ENCODE peak calls at places on chromosomes 12 and 14, in seven cellular contexts. F is iPS DF 6.9, B is esophagus squamous epithelium, X is A549, Q is psoas muscle, A is adrenal gland, S is heart right ventricle. W is an unnamed sample. For H3K4me1, the result is how much of the 10 kb centered on the place peaks cover.

GRCh38 chr12:32754101-32754500 is 1.6 kb downstream of the YARS2 start:
- DNase-seq in B (no peak), Q (no peak), S (no peak), F (no peak), A (no peak), X (no peak), W (no peak)

GRCh38 chr12:32501835-32502333 is 102.5 kb downstream of the FGD4 start:
- DNase-seq in X (no peak), Q (peak), A (peak), B (no peak), F (peak), S (no peak), W (peak)

GRCh38 chr14:103882503-103883262 is 35.3 kb upstream of the PPP1R13B start:
- DNase-seq in S (no peak), A (no peak), X (no peak), F (no peak), B (no peak), Q (no peak), W (no peak)

GRCh38 chr14:61213930-61214329 is 67.2 kb downstream of the TMEM30B start:
- DNase-seq in B (no peak), Q (no peak), A (no peak), F (no peak), S (no peak), X (no peak), W (no peak)

GRCh38 chr12:18284461-18284860 is 23.1 kb downstream of the PIK3C2G start:
- DNase-seq in Q (no peak), X (no peak), F (no peak), S (no peak), B (no peak), A (no peak), W (no peak)

GRCh38 chr12:132329739-132330548 is 555 bp upstream of the GALNT9 start:
- DNase-seq in A (no peak), X (no peak), F (no peak), Q (no peak), B (no peak), S (no peak), W (no peak)

GRCh38 chr12:117485984-117486839 is 124.8 kb upstream of the NOS1 start:
- DNase-seq in X (peak), F (no peak), B (no peak), Q (no peak), A (no peak), S (no peak), W (no peak)

GRCh38 chr14:104744484-104744883 is 8.5 kb upstream of the SIVA1 start:
- DNase-seq in F (no peak), Q (no peak), A (no peak), X (no peak), S (no peak), B (no peak), W (no peak)

GRCh38 chr12:1488908-1489381 is 105.4 kb downstream of the FBXL14 start:
- DNase-seq in X (no peak), A (no peak), Q (no peak), S (no peak), B (no peak), F (no peak), W (no peak)

GRCh38 chr12:71455028-71455737 is 15.6 kb downstream of the LGR5 start:
- DNase-seq in F (no peak), B (no peak), S (no peak), Q (no peak), A (no peak), X (no peak), W (no peak)

GRCh38 chr12:45217846-45218245 is 2.0 kb downstream of the ANO6 start:
- DNase-seq in X (no peak), A (no peak), S (no peak), F (no peak), B (no peak), Q (no peak), W (no peak)

GRCh38 chr14:60311417-60311816 is 62.4 kb downstream of the PPM1A start:
- DNase-seq in X (no peak), B (no peak), Q (no peak), A (peak), S (no peak), F (no peak), W (no peak)

GRCh38 chr14:52069617-52070431 is 965 bp upstream of the NID2 start:
- DNase-seq in F (no peak), B (no peak), X (no peak), A (peak), S (no peak), Q (peak), W (peak)
- H3K4me3 ChIP-seq in F (peak), B (peak), X (peak), A (peak), S (peak), Q (peak), W (peak)

GRCh38 chr14:68975667-68976066 is 3.4 kb downstream of the ACTN1 start:
- DNase-seq in A (peak), Q (no peak), S (no peak), X (no peak), B (no peak), F (no peak), W (no peak)
- H3K4me1 ChIP-seq in A (under half), Q (under half), S (under half), X (half or more), B (half or more), F (under half), W (under half)

GRCh38 chr12:78087363-78087675 is 256.6 kb downstream of the NAV3 start:
- DNase-seq in A (no peak), Q (no peak), S (no peak), F (no peak), X (no peak), B (no peak), W (no peak)

GRCh38 chr12:78085562-78086182 is 255.0 kb downstream of the NAV3 start:
- DNase-seq in B (no peak), X (no peak), S (no peak), A (no peak), F (no peak), Q (no peak), W (no peak)

GRCh38 chr12:78086553-78087362 is 256.1 kb downstream of the NAV3 start:
- DNase-seq in B (no peak), S (no peak), Q (no peak), X (no peak), A (no peak), F (no peak), W (no peak)

DNA sequence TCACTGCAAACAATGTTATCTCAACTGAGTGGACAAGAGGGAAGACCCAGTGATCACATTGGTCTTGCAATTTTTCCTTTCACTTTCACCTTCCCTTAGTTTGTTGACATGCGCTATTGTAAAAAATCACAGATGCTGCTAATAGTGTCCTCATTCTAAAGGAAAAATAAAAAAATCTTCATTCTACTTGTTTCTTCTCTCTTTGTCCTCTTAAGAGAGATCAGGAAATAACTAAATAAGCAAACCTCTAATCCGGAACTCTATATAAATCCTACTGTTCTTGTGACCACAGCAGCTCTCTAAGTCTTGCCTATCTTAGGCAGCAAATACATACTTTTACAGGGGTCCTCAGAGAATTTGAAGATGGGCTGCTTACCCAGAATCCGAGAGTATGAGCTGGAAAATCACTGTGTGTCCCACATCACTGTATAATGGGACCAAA is 257.7 kb downstream of the NAV3 start:
- DNase-seq in F (no peak), A (no peak), B (no peak), X (peak), Q (no peak), S (no peak), W (no peak)
- H3K4me3 ChIP-seq in F (no peak), A (peak), B (peak), X (peak), Q (peak), S (peak), W (no peak)

GRCh38 chr12:54386781-54387467 is 2.4 kb upstream of the ZNF385A start:
- DNase-seq in A (no peak), S (no peak), B (no peak), F (no peak), Q (no peak), X (no peak), W (no peak)

GRCh38 chr12:54390176-54390667 is 5.7 kb upstream of the ZNF385A start:
- DNase-seq in A (no peak), Q (no peak), X (no peak), S (no peak), B (no peak), F (no peak), W (no peak)

GRCh38 chr12:54389536-54390175 is 5.1 kb upstream of the ZNF385A start:
- DNase-seq in B (no peak), S (no peak), X (no peak), F (no peak), A (no peak), Q (no peak), W (no peak)

GRCh38 chr12:54389139-54389508 is 4.6 kb upstream of the ZNF385A start:
- DNase-seq in B (no peak), S (no peak), X (no peak), Q (no peak), A (no peak), F (no peak), W (no peak)

GRCh38 chr12:54388214-54389138 is 3.9 kb upstream of the ZNF385A start:
- DNase-seq in F (no peak), B (no peak), Q (no peak), X (no peak), A (no peak), S (no peak), W (no peak)
- H3K4me1 ChIP-seq in F (under half), B (half or more), Q (under half), X (under half), A (under half), S (under half), W (under half)

GRCh38 chr12:6370994-6371754 is 4.2 kb downstream of the SCNN1A start:
- DNase-seq in A (peak), F (peak), S (no peak), Q (no peak), B (no peak), X (peak), W (peak)
- H3K4me3 ChIP-seq in A (no peak), F (no peak), S (no peak), Q (no peak), B (peak), X (peak), W (peak)

GRCh38 chr12:24943947-24944597 is 4.8 kb downstream of the BCAT1 start:
- DNase-seq in F (no peak), A (no peak), X (no peak), Q (no peak), S (no peak), B (no peak), W (no peak)
- H3K4me1 ChIP-seq in F (under half), A (under half), X (under half), Q (under half), S (under half), B (under half), W (under half)

DNA sequence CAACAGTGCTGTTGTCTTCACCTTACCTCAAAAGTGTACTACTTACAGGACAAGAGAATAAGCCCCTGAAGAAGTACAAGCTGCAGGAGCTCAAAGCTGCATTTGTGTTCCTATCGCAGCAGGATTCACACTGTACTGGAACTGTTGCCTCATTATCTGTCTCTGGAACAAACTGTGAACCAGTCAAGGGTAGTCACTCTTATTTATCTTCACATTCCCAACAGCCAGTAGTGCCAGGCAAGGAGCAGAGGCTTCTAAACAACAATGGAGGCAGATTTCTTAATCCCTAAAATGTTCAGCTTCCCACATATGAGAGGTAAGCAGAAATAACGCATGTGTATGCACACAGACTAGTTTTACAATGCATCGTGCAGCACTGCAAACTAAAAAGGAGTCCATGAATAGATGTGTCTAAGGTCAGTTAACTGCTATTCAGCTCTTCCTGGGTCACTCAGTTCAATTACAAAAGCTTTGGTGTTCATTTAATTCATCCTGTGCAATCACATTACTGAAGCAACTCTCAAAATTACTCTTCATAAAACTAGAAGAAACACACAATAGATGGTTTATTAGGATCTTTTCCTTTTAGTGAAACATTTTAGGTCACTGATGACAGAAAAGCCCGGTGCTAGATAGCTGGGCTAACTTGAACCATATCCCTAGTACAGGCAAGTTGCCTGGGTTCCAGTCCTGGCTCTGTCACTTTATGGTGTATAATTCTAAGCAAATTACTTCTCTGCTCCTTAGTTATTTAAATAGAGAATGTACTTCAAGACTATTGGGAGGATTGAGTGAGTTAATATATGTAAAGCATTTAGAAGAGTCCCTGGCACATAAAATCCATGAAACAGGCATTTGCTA is 2.7 kb downstream of the APPL2 start:
- DNase-seq in F (no peak), B (no peak), Q (no peak), A (peak), X (no peak), S (no peak), W (no peak)
- H3K4me3 ChIP-seq in F (no peak), B (no peak), Q (peak), A (peak), X (no peak), S (no peak), W (no peak)

GRCh38 chr14:73237786-73238261 is 518 bp downstream of the PAPLN start:
- DNase-seq in B (no peak), S (no peak), X (no peak), A (no peak), Q (no peak), F (no peak), W (no peak)
- H3K4me1 ChIP-seq in B (half or more), S (under half), X (under half), A (under half), Q (under half), F (under half), W (under half)

GRCh38 chr12:108635997-108636808 is 2.5 kb upstream of the SELPLG start:
- DNase-seq in B (no peak), S (no peak), Q (no peak), A (no peak), F (no peak), X (no peak), W (no peak)

GRCh38 chr12:108637222-108637621 is 3.5 kb upstream of the SELPLG start:
- DNase-seq in B (no peak), Q (no peak), S (no peak), A (no peak), X (no peak), F (no peak), W (no peak)

GRCh38 chr12:108634225-108634795 is 616 bp upstream of the SELPLG start:
- DNase-seq in F (no peak), Q (no peak), S (no peak), B (no peak), X (peak), A (no peak), W (no peak)

GRCh38 chr12:108633534-108634224 is at the start of gene SELPLG:
- DNase-seq in B (peak), F (no peak), Q (peak), S (peak), X (no peak), A (peak), W (peak)

DNA sequence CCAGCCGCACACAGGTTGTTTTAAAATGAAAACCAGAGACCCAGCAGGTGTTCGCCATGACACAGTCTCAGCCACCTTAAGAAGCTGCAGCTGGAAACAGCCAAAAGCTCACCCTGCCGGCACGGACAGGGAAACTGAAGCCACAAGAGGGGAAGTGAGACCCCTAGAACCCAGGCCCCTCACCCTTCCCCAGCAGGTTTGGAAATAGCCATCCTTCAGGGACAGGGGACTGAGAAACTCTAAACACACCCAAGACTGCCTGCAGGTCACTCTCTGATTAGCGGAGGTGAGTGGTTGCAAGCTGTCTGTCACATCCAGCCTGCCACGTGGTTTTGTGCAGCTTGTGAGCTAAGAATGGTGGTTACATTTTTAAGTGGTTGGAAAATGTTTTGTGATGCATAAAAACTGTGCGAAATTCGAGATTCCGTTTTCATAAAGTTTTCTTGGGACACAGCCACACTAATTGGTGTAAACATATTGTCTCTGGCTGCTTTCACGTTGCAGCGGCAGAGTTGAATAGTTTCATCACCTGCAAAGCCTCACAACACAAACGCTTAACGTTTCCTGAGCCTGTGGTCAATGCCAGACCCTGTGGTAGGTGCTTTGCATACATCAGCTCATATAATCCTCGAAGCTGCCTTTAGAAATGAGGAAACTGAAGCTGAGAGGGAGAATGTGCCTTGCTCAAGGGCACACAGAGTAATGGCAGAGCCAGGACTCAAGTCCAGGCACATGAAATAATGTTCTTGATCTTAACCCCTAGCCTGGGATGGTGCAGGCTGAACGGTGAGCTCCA is 1.7 kb upstream of the SELPLG start:
- DNase-seq in S (no peak), Q (no peak), X (no peak), B (no peak), F (no peak), A (no peak), W (no peak)
- H3K4me3 ChIP-seq in S (no peak), Q (no peak), X (no peak), B (no peak), F (no peak), A (no peak), W (no peak)